ENCODE peak calls at places on chromosome 4, in seven cellular contexts. I, M, L, O, F, X and V are unnamed samples.

GRCh38 chr4:170008376-170008775 is 17.8 kb downstream of the MFAP3L start:
- DNase-seq in I (peak; percentile 19), M (peak; percentile 66), L (no peak), O (no peak), F (no peak), X (no peak), V (no peak)

GRCh38 chr4:139732991-139733555 is 67.5 kb downstream of the MGST2 start:
- DNase-seq in I (no peak), M (no peak), L (no peak), O (no peak), F (no peak), X (no peak), V (no peak)

GRCh38 chr4:142567199-142567598 is 278.9 kb downstream of the INPP4B start:
- DNase-seq in I (no peak), M (no peak), L (peak; percentile 73), O (no peak), F (no peak), X (peak; percentile 19), V (peak; percentile 24)

GRCh38 chr4:109294006-109294405 is 8.5 kb downstream of the COL25A1 start:
- DNase-seq in I (no peak), M (peak; percentile 66), L (no peak), O (no peak), F (no peak), X (peak; percentile 45), V (no peak)

GRCh38 chr4:80361329-80361900 is 25.9 kb downstream of the CFAP299 start:
- DNase-seq in I (peak; percentile 39), M (peak; percentile 49), L (no peak), O (no peak), F (no peak), X (peak; percentile 16), V (no peak)

GRCh38 chr4:8657381-8657776 is 64.8 kb downstream of the CPZ start:
- DNase-seq in I (no peak), M (no peak), L (no peak), O (no peak), F (no peak), X (no peak), V (no peak)

GRCh38 chr4:139367421-139368090 is 65.3 kb upstream of the NDUFC1 start:
- DNase-seq in I (peak; percentile 24), M (no peak), L (no peak), O (no peak), F (no peak), X (no peak), V (no peak)

GRCh38 chr4:845836-846251 is 19.9 kb upstream of the CPLX1 start:
- DNase-seq in I (peak; percentile 80), M (no peak), L (no peak), O (peak; percentile 79), F (no peak), X (no peak), V (no peak)

GRCh38 chr4:92334716-92335350 is 31.1 kb downstream of the GRID2 start:
- DNase-seq in I (no peak), M (no peak), L (no peak), O (no peak), F (no peak), X (no peak), V (no peak)